ENCODE peak calls at places on chromosomes 5 and 9, in seven cellular contexts. I is right lobe of liver, B is uterus, D is small intestine, Q is gastrocnemius medialis, H is fibroblast of lung, L is hepatocyte. E is an unnamed sample.

GRCh38 chr5:982377-983237 is 26.0 kb upstream of the NKD2 start:
- DNase-seq in B (no peak), L (peak; percentile 11), H (no peak), I (no peak), Q (no peak), D (no peak), E (no peak)

GRCh38 chr5:88236866-88237642 is 31.6 kb downstream of the TMEM161B start:
- DNase-seq in L (no peak), B (no peak), H (peak; percentile 64), I (no peak), D (no peak), Q (no peak), E (no peak)

GRCh38 chr5:115419794-115420585 is 123.5 kb upstream of the CCDC112 start:
- DNase-seq in I (no peak), B (no peak), Q (no peak), L (peak; percentile 60), D (peak; percentile 59), H (peak; percentile 98), E (no peak)

GRCh38 chr9:104276709-104277245 is 182.7 kb downstream of the SMC2 start:
- DNase-seq in Q (no peak), D (no peak), I (no peak), B (no peak), H (peak; percentile 18), L (no peak), E (no peak)

GRCh38 chr9:70883056-70883455 is 238.4 kb downstream of the TRPM3 start:
- DNase-seq in D (no peak), Q (no peak), B (no peak), L (no peak), I (no peak), H (peak; percentile 63), E (no peak)

GRCh38 chr5:141585594-141585993 is 33.2 kb downstream of the DIAPH1 start:
- DNase-seq in L (no peak), I (no peak), D (no peak), Q (no peak), H (no peak), B (no peak), E (no peak)

GRCh38 chr5:72661405-72661804 is 154.2 kb upstream of the ZNF366 start:
- DNase-seq in L (peak; percentile 28), I (no peak), Q (no peak), D (no peak), H (peak; percentile 78), B (no peak), E (no peak)

GRCh38 chr5:153445875-153446567 is 44.4 kb upstream of the GRIA1 start:
- DNase-seq in Q (no peak), D (no peak), I (peak; percentile 62), B (peak; percentile 15), L (peak; percentile 16), H (peak; percentile 1), E (no peak)

GRCh38 chr5:60700347-60700815 is 415 bp upstream of the DEPDC1B start:
- DNase-seq in H (no peak), Q (no peak), B (no peak), D (peak; percentile 49), I (no peak), L (no peak), E (no peak)
- H3K4me3 ChIP-seq in H (peak overlapping the region; percentile 98), Q (peak overlapping the region; percentile 85), B (peak overlapping the region; percentile 59), D (peak overlapping the region; percentile 42), I (peak overlapping the region; percentile 58), L (peak overlapping the region; percentile 86), E (peak overlapping the region; percentile 85)

GRCh38 chr5:173765030-173765644 is 123.0 kb upstream of the CPEB4 start:
- DNase-seq in B (no peak), L (no peak), H (peak; percentile 5), Q (peak; percentile 70), D (no peak), I (no peak), E (no peak)

GRCh38 chr5:173768267-173768806 is 119.8 kb upstream of the CPEB4 start:
- DNase-seq in L (no peak), H (no peak), I (no peak), B (no peak), Q (peak; percentile 66), D (no peak), E (no peak)

GRCh38 chr5:173765661-173766060 is 122.5 kb upstream of the CPEB4 start:
- DNase-seq in I (no peak), B (no peak), L (no peak), H (no peak), Q (no peak), D (no peak), E (no peak)

GRCh38 chr5:173768891-173769290 is 119.3 kb upstream of the CPEB4 start:
- DNase-seq in Q (no peak), D (no peak), H (no peak), L (no peak), I (no peak), B (no peak), E (no peak)

GRCh38 chr5:173767580-173768266 is 120.4 kb upstream of the CPEB4 start:
- DNase-seq in Q (peak; percentile 97), H (peak; percentile 11), D (no peak), L (no peak), B (no peak), I (peak; percentile 77), E (no peak)
- H3K27ac ChIP-seq in Q (peak overlapping the region; percentile 95), H (no peak overlapping the region), D (no peak overlapping the region), L (peak overlapping the region; percentile 85), B (no peak overlapping the region), I (no peak overlapping the region), E (no peak overlapping the region)

GRCh38 chr9:40928803-40929487 is 199.5 kb downstream of the FOXD4L6 start:
- DNase-seq in B (no peak), H (no peak), L (no peak), I (no peak), D (no peak), Q (no peak), E (no peak)

GRCh38 chr9:40927851-40928802 is 200.4 kb downstream of the FOXD4L6 start:
- DNase-seq in L (no peak), D (no peak), B (no peak), I (no peak), Q (no peak), H (no peak), E (no peak)

GRCh38 chr9:40925149-40925548 is 203.3 kb downstream of the FOXD4L6 start:
- DNase-seq in I (no peak), Q (no peak), B (no peak), H (no peak), D (no peak), L (no peak), E (no peak)

GRCh38 chr9:40926404-40927259 is 201.8 kb downstream of the FOXD4L6 start:
- DNase-seq in H (no peak), L (no peak), B (no peak), Q (no peak), I (no peak), D (no peak), E (no peak)

GRCh38 chr9:40927260-40927631 is 201.2 kb downstream of the FOXD4L6 start:
- DNase-seq in I (no peak), B (no peak), L (no peak), D (no peak), Q (no peak), H (no peak), E (no peak)
- H3K9me3 ChIP-seq in I (no peaks in the 10 kb centered on the region), B (no peaks in the 10 kb centered on the region), L (peaks cover 51% of the 10 kb centered on the region), D (peaks cover 7% of the 10 kb centered on the region), Q (peaks cover 4% of the 10 kb centered on the region), H (no peaks in the 10 kb centered on the region), E (no peaks in the 10 kb centered on the region)

GRCh38 chr5:154476343-154477213 is 1.4 kb downstream of the HAND1 start:
- DNase-seq in Q (no peak), I (no peak), H (no peak), L (no peak), D (no peak), B (no peak), E (no peak)
- H3K4me3 ChIP-seq in Q (no peak overlapping the region), I (no peak overlapping the region), H (no peak overlapping the region), L (peak overlapping the region; percentile 55), D (no peak overlapping the region), B (no peak overlapping the region), E (no peak overlapping the region)

GRCh38 chr9:90839183-90839582 is 37.6 kb downstream of the SYK start:
- DNase-seq in I (no peak), D (no peak), H (no peak), Q (no peak), B (no peak), L (no peak), E (no peak)
- H3K27ac ChIP-seq in I (no peak overlapping the region), D (no peak overlapping the region), H (no peak overlapping the region), Q (no peak overlapping the region), B (no peak overlapping the region), L (no peak overlapping the region), E (no peak overlapping the region)

DNA sequence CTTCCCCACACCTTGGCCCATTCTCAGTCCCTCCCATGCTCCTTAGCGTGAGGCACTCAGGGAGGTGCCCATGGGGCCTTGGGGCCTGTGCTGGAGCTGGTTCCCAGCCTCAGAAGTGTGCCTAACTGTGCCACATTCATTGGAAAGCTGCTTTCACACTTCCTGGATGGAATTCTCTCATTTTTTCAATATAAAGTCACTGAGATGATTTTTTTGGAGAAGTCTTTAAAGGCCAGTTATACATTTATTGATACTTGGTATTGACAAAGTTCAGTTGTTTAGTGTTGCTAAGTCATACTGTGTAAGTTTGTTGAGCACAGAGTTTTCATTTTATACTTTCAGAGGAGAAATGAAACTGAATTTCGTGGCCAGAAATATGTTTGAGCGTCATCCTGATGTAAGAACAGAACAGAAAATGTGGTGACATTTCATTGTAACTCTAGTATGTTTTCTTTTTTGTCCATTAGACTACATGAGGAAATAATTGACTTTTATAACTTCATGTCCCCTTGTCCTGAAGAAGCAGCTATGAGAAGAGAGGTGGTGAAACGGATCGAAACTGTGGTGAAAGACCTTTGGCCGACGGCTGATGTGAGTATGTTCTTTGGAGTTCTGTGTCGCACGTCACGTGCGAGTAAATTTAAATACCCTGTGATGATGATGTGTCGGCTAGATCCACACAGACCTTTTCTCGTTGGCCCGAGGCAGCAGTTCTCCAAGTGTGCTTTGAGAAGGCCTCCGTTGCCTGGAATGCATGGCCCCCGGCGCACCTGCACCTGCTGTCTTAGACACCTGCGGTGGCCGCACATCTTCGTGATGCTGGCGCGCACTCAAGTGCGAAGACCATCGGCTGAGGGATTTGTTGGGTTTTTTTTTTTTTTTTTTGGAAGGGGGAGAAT is 24.1 kb downstream of the TENT4A start:
- DNase-seq in B (no peak), L (no peak), I (no peak), D (no peak), Q (no peak), H (no peak), E (no peak)
- H3K9me3 ChIP-seq in B (no peaks in the 10 kb centered on the region), L (no peaks in the 10 kb centered on the region), I (no peaks in the 10 kb centered on the region), D (no peaks in the 10 kb centered on the region), Q (no peaks in the 10 kb centered on the region), H (no peaks in the 10 kb centered on the region), E (no peaks in the 10 kb centered on the region)

DNA sequence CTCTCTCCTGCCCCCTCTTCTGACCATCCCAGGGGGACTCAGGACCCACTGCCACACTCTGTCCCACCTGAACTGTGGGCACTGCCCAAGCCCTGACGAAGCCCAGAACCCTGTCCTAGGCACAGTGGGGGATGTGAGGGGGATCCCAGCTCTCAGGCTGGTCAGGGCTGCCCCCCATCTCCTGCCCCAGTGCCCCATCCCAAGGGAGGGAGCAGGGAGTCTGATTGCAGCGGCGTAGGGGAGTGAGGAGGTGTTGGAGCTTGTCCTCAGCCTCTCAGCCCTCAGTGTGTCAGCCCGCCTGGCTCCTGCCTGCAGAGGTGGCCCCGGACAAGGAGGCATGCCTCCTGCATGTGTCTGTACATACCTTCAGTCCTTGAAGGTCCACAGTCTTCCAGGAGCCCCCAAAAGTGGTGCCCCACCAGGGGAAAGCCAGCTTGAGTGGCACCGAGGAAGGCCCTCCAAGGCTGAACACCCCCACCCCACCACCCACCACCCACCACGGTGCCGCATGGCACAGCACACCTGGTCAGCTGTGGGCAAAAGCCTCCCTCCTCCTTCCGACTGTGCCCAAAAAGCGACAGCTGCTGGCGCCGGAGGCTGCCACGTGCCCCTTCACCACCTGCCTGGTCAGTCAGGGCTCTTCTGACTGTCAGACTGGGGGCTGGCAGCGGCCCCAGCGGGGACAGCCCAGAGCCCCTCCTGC is 930 bp downstream of the SARDH start:
- DNase-seq in I (no peak), Q (no peak), H (no peak), B (no peak), L (no peak), D (no peak), E (no peak)
- H3K4me3 ChIP-seq in I (peak overlapping the region; percentile 34), Q (no peak overlapping the region), H (no peak overlapping the region), B (no peak overlapping the region), L (no peak overlapping the region), D (no peak overlapping the region), E (no peak overlapping the region)

GRCh38 chr9:16871358-16872151 is 1.1 kb upstream of the BNC2 start:
- DNase-seq in I (peak; percentile 57), Q (peak; percentile 35), L (peak; percentile 50), H (peak; percentile 92), D (no peak), B (peak; percentile 61), E (no peak)
- H3K27ac ChIP-seq in I (no peak overlapping the region), Q (peak overlapping the region; percentile 90), L (peak overlapping the region; percentile 91), H (peak overlapping the region; percentile 82), D (no peak overlapping the region), B (peak overlapping the region; percentile 96), E (peak overlapping the region; percentile 90)